ENCODE peak calls at places on chromosomes 13 and 19, in four cellular contexts. H is neural progenitor cell, A is DND-41, S is cardiac fibroblast. D is an unnamed sample.

GRCh38 chr19:14089662-14090508 is 666 bp downstream of the SAMD1 start:
- DNase-seq in H (peak), A (peak), S (peak), D (peak)

GRCh38 chr13:33111414-33112110 is 95.3 kb downstream of the KL start:
- DNase-seq in H (no peak), A (no peak), S (no peak), D (no peak)

GRCh38 chr19:15288146-15288963 is 44.0 kb downstream of the BRD4 start:
- DNase-seq in H (peak), A (peak), S (no peak), D (peak)

GRCh38 chr13:114129649-114130062 is 2.8 kb downstream of the RASA3 start:
- DNase-seq in H (no peak), A (peak), S (no peak), D (peak)

GRCh38 chr19:1251233-1251502 is 2.8 kb downstream of the MIDN start:
- DNase-seq in H (peak), A (peak), S (peak), D (peak)

GRCh38 chr19:50361290-50362029 is 4.0 kb downstream of the NAPSA start:
- DNase-seq in H (no peak), A (no peak), S (no peak), D (peak)

GRCh38 chr13:114080739-114081561 is 51.5 kb downstream of the RASA3 start:
- DNase-seq in H (no peak), A (no peak), S (no peak), D (no peak)

GRCh38 chr13:99388334-99388923 is 81.2 kb upstream of the GPR183 start:
- DNase-seq in H (no peak), A (no peak), S (no peak), D (no peak)

GRCh38 chr13:47306991-47307390 is 410.1 kb upstream of the HTR2A start:
- DNase-seq in H (no peak), A (no peak), S (no peak), D (no peak)

GRCh38 chr13:31038834-31039552 is 106.5 kb downstream of the TEX26 start:
- DNase-seq in H (no peak), A (peak), S (peak), D (peak)

GRCh38 chr13:60329221-60329983 is 67.6 kb upstream of the TDRD3 start:
- DNase-seq in H (peak), A (peak), S (peak), D (peak)

GRCh38 chr19:53927745-53928144 is 18.7 kb downstream of the CACNG7 start:
- DNase-seq in H (peak), A (peak), S (peak), D (peak)

GRCh38 chr13:24682353-24682752 is 2.1 kb downstream of the ATP12A start:
- DNase-seq in H (peak), A (no peak), S (no peak), D (no peak)

GRCh38 chr19:920051-920857 is 3.1 kb downstream of the KISS1R start:
- DNase-seq in H (peak), A (peak), S (peak), D (peak)

GRCh38 chr13:100443998-100444328 is 144.6 kb downstream of the GGACT start:
- DNase-seq in H (no peak), A (no peak), S (no peak), D (no peak)

GRCh38 chr13:113413178-113413897 is 40.0 kb downstream of the ADPRHL1 start:
- DNase-seq in H (no peak), A (no peak), S (no peak), D (no peak)

GRCh38 chr13:69565334-69565733 is 542.3 kb upstream of the ATXN8OS start:
- DNase-seq in H (peak), A (no peak), S (no peak), D (peak)

GRCh38 chr13:106284358-106284757 is 251.1 kb downstream of the EFNB2 start:
- DNase-seq in H (no peak), A (no peak), S (no peak), D (no peak)

GRCh38 chr13:98626298-98626940 is 49.5 kb upstream of the STK24 start:
- DNase-seq in H (no peak), A (no peak), S (no peak), D (no peak)

GRCh38 chr19:12783226-12783848 is 7.9 kb upstream of the JUNB start:
- DNase-seq in H (no peak), A (peak), S (no peak), D (peak)

GRCh38 chr19:5503598-5503997 is 48.4 kb downstream of the ZNRF4 start:
- DNase-seq in H (no peak), A (peak), S (no peak), D (peak)

GRCh38 chr13:69856331-69856730 is 251.3 kb upstream of the ATXN8OS start:
- DNase-seq in H (peak), A (no peak), S (no peak), D (no peak)

GRCh38 chr13:31890946-31891345 is 140.6 kb upstream of the FRY start:
- DNase-seq in H (no peak), A (no peak), S (no peak), D (no peak)

GRCh38 chr13:30881931-30882899 is 23.9 kb upstream of the MEDAG start:
- DNase-seq in H (peak), A (no peak), S (no peak), D (no peak)

GRCh38 chr13:111902726-111903125 is 164.2 kb upstream of the SOX1 start:
- DNase-seq in H (no peak), A (no peak), S (no peak), D (no peak)

GRCh38 chr19:55836340-55836739 is at the start of gene NLRP4:
- DNase-seq in H (no peak), A (no peak), S (no peak), D (no peak)

GRCh38 chr19:18292810-18293641 is 11.6 kb upstream of the JUND start:
- DNase-seq in H (peak), A (peak), S (peak), D (peak)

GRCh38 chr19:39428309-39429112 is 7.2 kb downstream of the RPS16 start:
- DNase-seq in H (peak), A (no peak), S (peak), D (no peak)

GRCh38 chr19:43910884-43911283 is 24.2 kb downstream of the ZNF45 start:
- DNase-seq in H (no peak), A (no peak), S (no peak), D (no peak)

GRCh38 chr13:62250501-62251175 is 835.0 kb upstream of the PCDH20 start:
- DNase-seq in H (no peak), A (no peak), S (peak), D (no peak)

GRCh38 chr19:632228-633067 is 889 bp downstream of the POLRMT start:
- DNase-seq in H (peak), A (peak), S (peak), D (peak)

GRCh38 chr13:113649212-113649611 is 8.8 kb downstream of the ATP4B start:
- DNase-seq in H (no peak), A (no peak), S (no peak), D (no peak)

GRCh38 chr19:19506592-19506991 is 8.8 kb downstream of the TSSK6 start:
- DNase-seq in H (no peak), A (no peak), S (no peak), D (no peak)

GRCh38 chr19:51083181-51083580 is 494 bp upstream of the KLK14 start:
- DNase-seq in H (no peak), A (no peak), S (no peak), D (no peak)

GRCh38 chr13:30892966-30893365 is 13.1 kb upstream of the MEDAG start:
- DNase-seq in H (peak), A (peak), S (peak), D (peak)

GRCh38 chr13:106349080-106349841 is 186.2 kb downstream of the EFNB2 start:
- DNase-seq in H (peak), A (no peak), S (no peak), D (no peak)

GRCh38 chr19:2330632-2331284 is 2.3 kb downstream of the SPPL2B start:
- DNase-seq in H (no peak), A (no peak), S (no peak), D (no peak)

GRCh38 chr13:76516013-76516412 is 370.2 kb downstream of the KCTD12 start:
- DNase-seq in H (no peak), A (no peak), S (peak), D (no peak)

GRCh38 chr19:1591421-1592022 is 1.1 kb downstream of the MBD3 start:
- DNase-seq in H (peak), A (no peak), S (peak), D (no peak)

DNA sequence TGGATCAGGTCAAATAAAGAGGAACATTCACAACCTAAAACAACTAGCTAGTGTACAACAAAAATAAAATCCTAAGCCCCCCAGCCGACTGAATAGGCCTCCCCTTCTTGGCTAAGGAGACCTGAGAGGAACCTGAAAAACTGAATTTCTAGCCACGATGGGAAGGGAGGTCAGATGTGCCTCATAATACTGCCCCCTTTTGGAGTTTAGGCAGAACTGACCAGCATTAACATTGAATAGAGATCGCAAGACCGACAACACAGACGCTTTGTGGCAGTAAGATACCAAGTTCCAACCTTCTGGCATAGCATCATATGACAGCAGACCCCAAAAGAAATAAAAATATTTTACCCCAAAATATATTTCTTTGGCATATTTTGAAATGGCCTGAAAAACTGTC is 15.9 kb downstream of the CBY2 start:
- DNase-seq in H (peak), A (no peak), S (peak), D (peak)
- TF ChIP-seq CTCF in H (peak), A (peak), S (peak), D (peak)

GRCh38 chr19:48962029-48962848 is 2.9 kb upstream of the FTL start:
- DNase-seq in H (no peak), A (no peak), S (peak), D (peak)
- H3K4me3 ChIP-seq in H (no peak), A (no peak), S (no peak), D (peak)

DNA sequence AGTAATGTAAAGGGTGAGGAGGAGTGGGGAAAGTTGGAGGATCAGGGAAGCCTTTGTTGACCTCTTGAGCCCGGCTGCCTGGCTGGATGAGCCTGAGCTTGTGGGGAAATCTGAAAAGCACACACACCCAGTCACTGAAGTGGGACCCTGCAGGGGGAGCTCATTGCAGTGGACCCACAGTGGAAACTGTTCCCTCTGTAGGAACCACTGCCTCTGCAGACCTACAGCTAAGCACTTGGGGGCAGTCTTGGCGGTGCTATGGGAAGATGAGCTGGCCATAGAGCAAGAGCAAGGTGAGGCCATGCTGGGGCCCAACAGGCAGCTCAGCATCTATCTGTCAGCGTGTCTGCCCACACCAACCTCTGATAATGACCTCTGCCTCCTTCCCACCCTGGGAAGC is 294.8 kb downstream of the TSHZ3 start:
- DNase-seq in H (peak), A (peak), S (peak), D (no peak)
- TF ChIP-seq CTCF in H (peak), A (peak), S (peak), D (no peak)

GRCh38 chr19:33241091-33241529 is 15.5 kb upstream of the SLC7A10 start:
- DNase-seq in H (no peak), A (no peak), S (no peak), D (no peak)
- H3K4me3 ChIP-seq in H (no peak), A (no peak), S (no peak), D (no peak)